ENCODE peak calls at places on chromosome 6, in nine cellular contexts. Z is thoracic aorta; H is CD8-positive, alpha-beta T cell; C is BJ; L is PC-3; E is kidney; R is choroid plexus epithelial cell; B is astrocyte of the spinal cord; Q is bronchial epithelial cell. G is an unnamed sample.

GRCh38 chr6:77368660-77369313 is 94.5 kb downstream of the HTR1B start:
- DNase-seq in Q (peak), Z (no peak), R (peak), E (peak), H (no peak), L (no peak), B (peak), C (no peak), G (peak)

GRCh38 chr6:108897371-108897770 is 49.1 kb downstream of the ARMC2 start:
- DNase-seq in Q (peak), E (no peak), Z (no peak), C (no peak), H (no peak), L (peak), R (peak), B (peak), G (peak)

GRCh38 chr6:131524695-131525336 is 48.2 kb upstream of the ARG1 start:
- DNase-seq in Z (no peak), C (no peak), R (no peak), H (peak), B (no peak), L (no peak), E (no peak), Q (no peak), G (no peak)

GRCh38 chr6:45231660-45232059 is 96.5 kb upstream of the RUNX2 start:
- DNase-seq in B (no peak), H (no peak), Z (no peak), C (no peak), L (no peak), E (no peak), R (no peak), Q (no peak), G (no peak)

GRCh38 chr6:33983109-33983475 is 162.8 kb downstream of the GRM4 start:
- DNase-seq in L (peak), Q (peak), R (peak), H (no peak), C (no peak), E (peak), Z (no peak), B (no peak), G (peak)

GRCh38 chr6:14110001-14110818 is 7.4 kb upstream of the CD83 start:
- DNase-seq in Z (no peak), H (no peak), B (no peak), Q (no peak), C (no peak), R (no peak), E (no peak), L (no peak), G (no peak)

GRCh38 chr6:163391983-163392382 is 22.5 kb upstream of the QKI start:
- DNase-seq in C (no peak), E (no peak), H (no peak), L (peak), Q (peak), B (no peak), R (peak), Z (no peak), G (no peak)

GRCh38 chr6:132730560-132730959 is 16.7 kb upstream of the VNN1 start:
- DNase-seq in B (peak), C (peak), E (no peak), H (no peak), Z (no peak), L (peak), Q (peak), R (peak), G (peak)

GRCh38 chr6:121491576-121491975 is 56.1 kb downstream of the GJA1 start:
- DNase-seq in E (no peak), C (no peak), R (peak), H (no peak), Q (no peak), L (no peak), Z (no peak), B (no peak), G (no peak)

GRCh38 chr6:135115411-135116293 is 61.0 kb upstream of the HBS1L start:
- DNase-seq in Z (no peak), E (no peak), C (no peak), B (no peak), H (no peak), L (no peak), Q (no peak), R (no peak), G (peak)

GRCh38 chr6:135114355-135115145 is 59.9 kb upstream of the HBS1L start:
- DNase-seq in C (no peak), B (no peak), R (no peak), L (no peak), H (no peak), E (no peak), Q (no peak), Z (no peak), G (no peak)

GRCh38 chr6:135118142-135118730 is 62.9 kb upstream of the MYB start:
- DNase-seq in E (no peak), Z (no peak), R (no peak), B (no peak), C (no peak), Q (no peak), H (no peak), L (no peak), G (no peak)

GRCh38 chr6:135117413-135117968 is 62.9 kb upstream of the HBS1L start:
- DNase-seq in H (no peak), B (no peak), R (no peak), L (no peak), E (no peak), Q (no peak), C (no peak), Z (no peak), G (no peak)

DNA sequence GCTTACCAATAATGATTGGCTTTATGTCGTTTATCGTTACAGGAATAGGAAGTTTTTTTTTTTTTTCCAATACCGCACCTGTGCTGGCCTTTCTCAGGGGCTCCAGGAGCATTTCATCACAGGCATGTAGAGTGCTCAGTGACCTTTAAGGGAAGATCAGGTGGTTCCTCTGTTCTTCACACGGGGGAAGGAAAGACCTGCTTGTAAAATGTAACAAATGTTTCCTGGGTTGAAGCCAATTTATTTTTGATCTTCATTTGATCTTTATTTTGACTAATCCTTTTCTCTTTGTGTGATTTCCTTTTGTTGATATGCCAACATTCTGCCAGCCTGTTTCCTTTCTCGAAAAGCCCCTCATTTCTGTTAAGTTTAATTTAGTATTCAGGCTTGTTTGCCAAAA is 61.9 kb upstream of the HBS1L start:
- DNase-seq in Z (no peak), E (no peak), C (no peak), L (no peak), R (no peak), B (no peak), H (peak), Q (no peak), G (no peak)
- H3K4me3 ChIP-seq in Z (no peak), E (no peak), C (no peak), L (no peak), R (no peak), B (no peak), H (peak), Q (no peak), G (no peak)

GRCh38 chr6:168906251-168906845 is 347.3 kb downstream of the THBS2 start:
- DNase-seq in Z (no peak), C (no peak), Q (no peak), E (no peak), L (no peak), B (no peak), R (no peak), H (no peak), G (no peak)

GRCh38 chr6:168905451-168906090 is 348.1 kb downstream of the THBS2 start:
- DNase-seq in C (no peak), R (peak), H (peak), Z (no peak), L (no peak), B (no peak), Q (no peak), E (no peak), G (no peak)

GRCh38 chr6:168909288-168909687 is 344.4 kb downstream of the THBS2 start:
- DNase-seq in R (peak), L (no peak), E (no peak), B (no peak), H (no peak), Q (no peak), C (no peak), Z (no peak), G (no peak)

GRCh38 chr6:168908166-168908565 is 345.5 kb downstream of the THBS2 start:
- DNase-seq in B (peak), E (no peak), Z (no peak), R (peak), H (no peak), Q (peak), L (peak), C (no peak), G (peak)

GRCh38 chr6:168908887-168909286 is 344.8 kb downstream of the THBS2 start:
- DNase-seq in C (no peak), H (no peak), Q (no peak), B (peak), R (peak), Z (no peak), E (no peak), L (no peak), G (peak)
- TF ChIP-seq CTCF in C (peak), H (no peak), Q (no peak), B (peak), R (peak), Z (no peak), E (no peak), L (no peak), G (peak)

DNA sequence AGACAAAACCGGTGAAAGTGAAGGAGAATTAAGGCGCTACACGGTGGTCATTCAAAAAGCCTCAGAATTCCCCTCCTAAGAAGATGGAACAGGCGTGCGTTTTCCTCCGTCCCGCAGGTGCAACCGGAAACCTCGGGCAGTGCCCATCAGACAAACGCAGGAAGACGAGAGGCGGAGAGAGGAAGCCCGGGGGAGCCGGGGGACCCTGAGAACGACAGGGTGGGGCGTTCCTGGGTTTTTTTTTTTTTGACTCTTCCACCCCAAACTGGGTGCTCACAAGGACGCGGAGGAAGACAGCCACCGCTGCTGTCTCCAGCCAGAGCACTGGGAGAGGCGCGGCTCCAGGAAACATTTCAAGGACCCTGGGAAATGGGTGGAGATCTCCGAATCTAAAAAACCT is 25.4 kb downstream of the TTLL2 start:
- DNase-seq in B (no peak), L (no peak), Q (no peak), E (peak), H (no peak), Z (no peak), R (no peak), C (no peak), G (no peak)
- H3K4me3 ChIP-seq in B (peak), L (no peak), Q (no peak), E (peak), H (peak), Z (peak), R (no peak), C (no peak), G (no peak)

DNA sequence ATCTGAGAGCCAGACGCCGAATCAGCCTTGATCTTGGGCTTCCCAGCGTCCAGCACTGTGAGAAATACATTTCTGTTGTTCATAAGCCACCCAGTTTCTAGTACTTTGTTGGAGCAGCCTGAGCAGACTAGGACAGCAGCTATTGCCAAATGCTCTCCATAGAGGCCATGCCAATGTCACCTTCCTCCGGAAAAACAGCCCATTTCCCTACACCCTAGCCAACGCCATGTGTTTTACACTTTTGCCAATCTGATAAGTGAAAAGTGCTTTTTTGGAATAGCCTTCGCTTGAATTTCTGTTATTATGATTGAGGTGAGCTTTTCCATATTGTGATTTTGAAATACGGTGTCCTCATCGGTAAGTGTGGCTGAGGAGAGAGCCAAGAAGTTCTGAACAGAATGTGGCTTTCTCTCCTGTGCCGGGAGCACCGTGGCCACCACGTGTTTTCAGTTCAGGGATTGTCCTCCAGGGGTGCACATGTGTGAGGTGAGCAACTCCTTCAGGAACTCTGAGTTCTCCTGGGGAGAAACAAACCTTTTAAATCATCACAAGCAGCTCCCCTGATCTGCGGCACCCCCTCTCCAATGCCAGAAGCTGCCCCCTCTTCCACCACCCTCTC is 35.8 kb downstream of the TAF8 start:
- DNase-seq in Q (no peak), E (no peak), L (peak), Z (no peak), B (no peak), C (no peak), R (peak), H (no peak), G (no peak)
- TF ChIP-seq CTCF in Q (peak), E (peak), L (peak), Z (no peak), B (peak), C (peak), R (peak), H (no peak), G (peak)

DNA sequence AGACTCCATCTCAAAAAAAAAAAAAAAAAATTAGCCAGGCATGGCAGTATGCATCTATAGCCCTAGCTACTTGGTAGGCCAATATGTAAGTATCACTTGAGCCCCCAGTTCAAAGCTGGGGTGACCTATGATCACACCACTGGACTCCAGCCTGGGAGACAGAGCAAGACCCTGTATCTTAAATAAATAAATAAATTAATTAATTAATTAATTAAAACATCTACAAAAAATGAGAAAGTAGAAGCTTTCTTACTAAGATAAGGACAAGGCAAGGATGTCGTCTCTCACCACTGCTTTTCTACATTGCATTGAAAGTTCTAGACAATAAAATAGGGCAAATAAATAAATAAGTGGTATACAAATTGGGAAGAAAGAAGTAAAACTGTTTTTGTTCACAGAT is 134.3 kb upstream of the CARMIL1 start:
- DNase-seq in R (no peak), Z (no peak), C (no peak), B (no peak), E (no peak), H (no peak), L (no peak), Q (no peak), G (no peak)
- H3K4me3 ChIP-seq in R (no peak), Z (no peak), C (no peak), B (no peak), E (no peak), H (no peak), L (no peak), Q (no peak), G (no peak)